ENCODE peak calls at places on chromosomes 2 and 18, in four cellular contexts. M is NCI-H1417 treated with DMSO at 0.1 percent for 48 hours; I is activated CD4-positive, alpha-beta T cell treated with anti-CD3 and anti-CD28 coated beads, Interleukin-2, amount 10 ng/mL, durations not matched to agents 7 days and 5 days; X is neural crest cell. N is an unnamed sample.

GRCh38 chr2:26245231-26245732 is 543 bp downstream of the HADHB start:
- DNase-seq in M (no peak), X (peak), I (peak), N (no peak)

GRCh38 chr2:120601566-120601965 is 134.1 kb upstream of the GLI2 start:
- DNase-seq in M (no peak), X (no peak), I (no peak), N (no peak)

GRCh38 chr2:24993797-24994196 is 22.0 kb upstream of the DNAJC27 start:
- DNase-seq in I (no peak), X (no peak), M (no peak), N (no peak)

GRCh38 chr2:177242136-177242987 is 22.2 kb downstream of the NFE2L2 start:
- DNase-seq in I (no peak), M (no peak), X (no peak), N (no peak)

GRCh38 chr2:47190188-47190818 is 35.2 kb upstream of the STPG4 start:
- DNase-seq in X (no peak), M (no peak), I (no peak), N (no peak)

GRCh38 chr2:148990968-148991367 is 47.5 kb upstream of the LYPD6B start:
- DNase-seq in M (no peak), I (no peak), X (no peak), N (no peak)

GRCh38 chr2:367246-367645 is 79.4 kb upstream of the ALKAL2 start:
- DNase-seq in X (no peak), I (no peak), M (no peak), N (no peak)

GRCh38 chr2:235048549-235048948 is 96.7 kb downstream of the SH3BP4 start:
- DNase-seq in X (no peak), M (no peak), I (no peak), N (no peak)

GRCh38 chr2:221034973-221035372 is 537.1 kb downstream of the EPHA4 start:
- DNase-seq in M (no peak), I (no peak), X (no peak), N (no peak)

GRCh38 chr18:8826514-8826913 is 121.2 kb downstream of the MTCL1 start:
- DNase-seq in X (no peak), M (no peak), I (no peak), N (no peak)

GRCh38 chr2:220533485-220533884 is 906.1 kb downstream of the SLC4A3 start:
- DNase-seq in M (no peak), I (no peak), X (no peak), N (no peak)

GRCh38 chr2:189363559-189363958 is 77.7 kb upstream of the WDR75 start:
- DNase-seq in I (no peak), X (no peak), M (no peak), N (no peak)

GRCh38 chr2:138730497-138731030 is 49.6 kb downstream of the NXPH2 start:
- DNase-seq in M (no peak), I (no peak), X (no peak), N (no peak)

GRCh38 chr18:63542069-63542468 is at the start of gene SERPINB12:
- DNase-seq in X (no peak), I (no peak), M (no peak), N (no peak)

GRCh38 chr18:62458868-62459716 is 63.7 kb upstream of the ZCCHC2 start:
- DNase-seq in M (no peak), X (no peak), I (no peak), N (peak)

GRCh38 chr2:105496271-105496670 is 97.4 kb upstream of the FHL2 start:
- DNase-seq in X (no peak), I (no peak), M (no peak), N (no peak)

GRCh38 chr2:54409752-54410151 is 46.4 kb upstream of the SPTBN1 start:
- DNase-seq in X (peak), I (no peak), M (peak), N (no peak)

GRCh38 chr2:10071176-10071575 is 9.0 kb downstream of the CYS1 start:
- DNase-seq in M (no peak), X (no peak), I (no peak), N (no peak)

GRCh38 chr2:121202541-121203310 is 82.3 kb downstream of the TFCP2L1 start:
- DNase-seq in M (no peak), X (no peak), I (no peak), N (no peak)

GRCh38 chr2:117960231-117960630 is 53.6 kb downstream of the CCDC93 start:
- DNase-seq in X (no peak), I (no peak), M (no peak), N (no peak)

GRCh38 chr2:70085711-70086277 is 1.5 kb upstream of the PCBP1 start:
- DNase-seq in M (no peak), X (no peak), I (no peak), N (peak)

GRCh38 chr2:215437614-215438013 is 1.7 kb upstream of the FN1 start:
- DNase-seq in X (no peak), M (no peak), I (no peak), N (no peak)

GRCh38 chr2:218026244-218026643 is 23.4 kb upstream of the TNS1 start:
- DNase-seq in I (no peak), X (no peak), M (no peak), N (peak)

GRCh38 chr2:26720322-26721166 is 28.0 kb downstream of the KCNK3 start:
- DNase-seq in X (no peak), M (no peak), I (no peak), N (peak)

GRCh38 chr2:64212346-64212745 is 68.1 kb upstream of the PELI1 start:
- DNase-seq in M (no peak), I (peak), X (no peak), N (no peak)

GRCh38 chr2:148829618-148830017 is 45.4 kb upstream of the KIF5C start:
- DNase-seq in I (no peak), M (no peak), X (no peak), N (no peak)

GRCh38 chr18:48422947-48423378 is 13.8 kb upstream of the ZBTB7C start:
- DNase-seq in M (no peak), X (no peak), I (no peak), N (no peak)

GRCh38 chr2:165874445-165875039 is 79.0 kb downstream of the TTC21B start:
- DNase-seq in I (peak), X (no peak), M (no peak), N (no peak)

GRCh38 chr18:42640160-42640559 is 475.3 kb downstream of the RIT2 start:
- DNase-seq in X (no peak), I (no peak), M (no peak), N (no peak)

GRCh38 chr2:43576983-43577892 is 18.6 kb downstream of the THADA start:
- DNase-seq in M (no peak), X (no peak), I (peak), N (no peak)

GRCh38 chr2:201201371-201201770 is 18.4 kb downstream of the CASP10 start:
- DNase-seq in M (no peak), I (no peak), X (no peak), N (no peak)

N was measured in lower leg skin.